ENCODE peak calls at places on chromosomes 3 and 15, in four cellular contexts. O, R, K and F are unnamed samples.

GRCh38 chr15:85582076-85582718 is 201.8 kb downstream of the AKAP13 start:
- DNase-seq in O (peak; percentile 70), R (no peak), K (no peak), F (no peak)

GRCh38 chr3:195260286-195260905 is 10.6 kb downstream of the XXYLT1 start:
- DNase-seq in O (peak; percentile 59), R (peak; percentile 55), K (no peak), F (peak; percentile 90)

GRCh38 chr3:135239485-135239884 is 444.4 kb downstream of the EPHB1 start:
- DNase-seq in O (no peak), R (no peak), K (no peak), F (no peak)

GRCh38 chr3:107993771-107994170 is 97.1 kb downstream of the CD47 start:
- DNase-seq in O (no peak), R (no peak), K (no peak), F (no peak)

GRCh38 chr3:134348524-134348923 is 25.7 kb downstream of the AMOTL2 start:
- DNase-seq in O (no peak), R (peak; percentile 65), K (no peak), F (no peak)

GRCh38 chr3:55487376-55488241 is 503 bp upstream of the WNT5A start:
- DNase-seq in O (no peak), R (peak; percentile 44), K (no peak), F (no peak)

GRCh38 chr3:158528306-158528705 is 42.7 kb upstream of the MLF1 start:
- DNase-seq in O (no peak), R (no peak), K (no peak), F (no peak)

GRCh38 chr15:78266229-78266628 is 1.9 kb downstream of the DNAJA4 start:
- DNase-seq in O (no peak), R (no peak), K (no peak), F (no peak)

GRCh38 chr3:37645801-37646380 is 215.8 kb upstream of the CTDSPL start:
- DNase-seq in O (peak; percentile 26), R (peak; percentile 51), K (no peak), F (peak; percentile 60)

GRCh38 chr3:126153695-126154360 is 26.6 kb downstream of the ALDH1L1 start:
- DNase-seq in O (peak; percentile 25), R (no peak), K (no peak), F (peak; percentile 89)

GRCh38 chr3:30581067-30581585 is 25.3 kb upstream of the TGFBR2 start:
- DNase-seq in O (no peak), R (no peak), K (no peak), F (no peak)

GRCh38 chr3:42515391-42515916 is 13.0 kb downstream of the VIPR1 start:
- DNase-seq in O (no peak), R (peak; percentile 88), K (no peak), F (no peak)

GRCh38 chr15:88542342-88542733 is 4.1 kb downstream of the DET1 start:
- DNase-seq in O (no peak), R (no peak), K (no peak), F (no peak)

GRCh38 chr3:120111898-120112297 is 17.7 kb upstream of the GSK3B start:
- DNase-seq in O (no peak), R (no peak), K (no peak), F (peak; percentile 79)

GRCh38 chr15:89395996-89396395 is 61.4 kb upstream of the POLG start:
- DNase-seq in O (no peak), R (no peak), K (no peak), F (no peak)

GRCh38 chr15:98899266-98900021 is 108.1 kb downstream of the PGPEP1L start:
- DNase-seq in O (no peak), R (no peak), K (no peak), F (no peak)